ENCODE peak calls at places on chromosomes 2 and 18, in seven cellular contexts. K, R, F, E, A, X and Z are unnamed samples.

GRCh38 chr2:240581811-240582210 is 4.7 kb upstream of the CAPN10 start:
- DNase-seq in K (no peak), R (no peak), A (no peak), F (no peak), X (no peak), E (no peak), Z (no peak)

GRCh38 chr2:159131882-159132281 is 154.6 kb downstream of the WDSUB1 start:
- DNase-seq in F (no peak), R (no peak), K (no peak), X (no peak), A (no peak), E (peak), Z (no peak)

GRCh38 chr2:102051659-102052366 is 60.1 kb downstream of the IL1R2 start:
- DNase-seq in R (no peak), K (no peak), F (no peak), X (no peak), E (no peak), A (no peak), Z (no peak)

GRCh38 chr2:27162151-27163121 is 13.6 kb downstream of the TCF23 start:
- DNase-seq in X (no peak), F (peak), R (no peak), K (no peak), E (no peak), A (peak), Z (no peak)

GRCh38 chr2:241802421-241802749 is 6.6 kb upstream of the NEU4 start:
- DNase-seq in R (no peak), E (no peak), K (peak), F (peak), A (no peak), X (no peak), Z (no peak)

GRCh38 chr2:216601632-216602409 is 31.4 kb upstream of the IGFBP2 start:
- DNase-seq in E (no peak), X (no peak), R (no peak), A (no peak), F (no peak), K (no peak), Z (no peak)

GRCh38 chr2:67445652-67446268 is 48.6 kb downstream of the ETAA1 start:
- DNase-seq in X (no peak), E (no peak), K (no peak), F (no peak), A (no peak), R (no peak), Z (no peak)

GRCh38 chr18:62586148-62586774 is 63.4 kb downstream of the ZCCHC2 start:
- DNase-seq in K (peak), F (peak), A (peak), X (peak), E (peak), R (no peak), Z (peak)

GRCh38 chr2:100891911-100892642 is 72.1 kb downstream of the NPAS2 start:
- DNase-seq in A (peak), E (peak), X (no peak), R (no peak), K (no peak), F (peak), Z (no peak)

GRCh38 chr18:65257157-65257556 is 493.7 kb upstream of the CDH7 start:
- DNase-seq in X (no peak), A (no peak), F (no peak), R (no peak), E (no peak), K (no peak), Z (no peak)

GRCh38 chr18:49021076-49021432 is 70.3 kb upstream of the SMAD7 start:
- DNase-seq in F (no peak), R (no peak), E (no peak), X (no peak), A (no peak), K (no peak), Z (no peak)

GRCh38 chr2:168116448-168116847 is 130.9 kb downstream of the STK39 start:
- DNase-seq in R (no peak), K (no peak), X (no peak), E (no peak), F (peak), A (peak), Z (no peak)

GRCh38 chr18:25896178-25896780 is 194.1 kb downstream of the SS18 start:
- DNase-seq in X (no peak), F (peak), K (peak), R (no peak), E (peak), A (peak), Z (peak)

GRCh38 chr2:10285578-10286198 is 17.0 kb upstream of the HPCAL1 start:
- DNase-seq in K (peak), X (no peak), A (peak), E (peak), F (no peak), R (no peak), Z (peak)

GRCh38 chr2:219591091-219591490 is 6.6 kb upstream of the STK11IP start:
- DNase-seq in X (no peak), R (no peak), E (no peak), A (no peak), K (no peak), F (no peak), Z (no peak)

GRCh38 chr2:100482741-100483140 is 12.5 kb downstream of the NMS start:
- DNase-seq in R (no peak), F (peak), X (no peak), A (no peak), E (no peak), K (no peak), Z (no peak)

GRCh38 chr18:37361223-37362157 is 204.1 kb downstream of the CELF4 start:
- DNase-seq in F (no peak), K (no peak), A (no peak), X (no peak), E (no peak), R (no peak), Z (no peak)

GRCh38 chr18:1094408-1094807 is 189.7 kb downstream of the ADCYAP1 start:
- DNase-seq in A (no peak), F (no peak), K (no peak), E (no peak), X (no peak), R (no peak), Z (no peak)

GRCh38 chr2:238106698-238107524 is 6.8 kb downstream of the ESPNL start:
- DNase-seq in F (peak), R (no peak), K (peak), X (no peak), A (peak), E (no peak), Z (no peak)

GRCh38 chr18:2529154-2529553 is 42.2 kb downstream of the METTL4 start:
- DNase-seq in A (peak), R (no peak), K (no peak), E (no peak), X (no peak), F (no peak), Z (no peak)

GRCh38 chr2:175631247-175631628 is 370.8 kb downstream of the LNPK start:
- DNase-seq in K (no peak), F (no peak), A (peak), X (no peak), E (no peak), R (no peak), Z (no peak)

GRCh38 chr2:175633227-175633626 is 368.8 kb downstream of the LNPK start:
- DNase-seq in K (no peak), R (no peak), X (no peak), A (no peak), E (no peak), F (no peak), Z (no peak)

GRCh38 chr2:175627405-175627804 is 374.7 kb downstream of the LNPK start:
- DNase-seq in F (no peak), K (no peak), R (no peak), E (no peak), A (no peak), X (no peak), Z (no peak)

GRCh38 chr2:175628243-175628642 is 373.8 kb downstream of the LNPK start:
- DNase-seq in F (no peak), R (no peak), A (no peak), X (no peak), K (no peak), E (no peak), Z (no peak)

DNA sequence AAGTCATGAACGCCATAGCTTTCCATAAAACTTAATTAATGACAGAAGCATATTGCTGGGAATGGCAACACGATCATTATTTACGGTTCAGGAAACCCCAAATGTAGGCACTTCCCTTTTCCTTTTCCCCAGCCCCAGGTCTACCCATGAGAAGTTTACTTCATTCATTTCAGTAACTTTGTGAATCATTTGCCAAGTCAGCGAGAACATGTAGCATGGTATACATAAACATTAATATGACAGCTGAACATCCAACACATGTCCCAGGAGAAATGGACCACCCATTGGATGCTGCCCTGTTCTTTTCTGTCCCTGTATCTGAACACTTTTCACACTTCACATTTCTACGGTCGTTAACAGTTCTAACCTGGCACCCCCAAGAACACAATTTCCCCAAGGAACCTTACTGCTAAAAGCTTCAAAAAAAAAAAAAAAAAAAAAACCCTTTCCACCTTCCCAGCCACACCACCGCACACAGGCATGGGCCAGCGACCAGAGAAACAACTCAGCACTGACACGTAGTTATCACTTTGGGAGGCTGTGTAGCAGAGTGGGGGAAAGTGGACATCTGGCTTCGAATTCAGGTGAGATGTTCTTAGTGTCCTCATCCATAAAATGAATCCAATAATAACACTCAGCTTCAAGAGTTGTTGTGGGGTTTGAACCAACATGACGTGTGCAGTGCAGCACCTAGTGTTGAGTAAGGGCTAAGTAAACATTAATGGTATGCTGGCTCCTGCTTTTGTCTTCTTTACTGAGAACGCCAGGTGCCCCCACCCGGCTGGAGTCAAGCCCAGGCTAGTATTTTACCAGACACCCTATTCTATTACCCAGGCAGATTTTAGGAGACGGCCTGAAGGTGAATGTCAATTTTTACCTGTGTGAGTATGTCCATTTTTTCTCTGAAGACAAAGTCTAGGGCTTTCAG is 371.5 kb downstream of the LNPK start:
- DNase-seq in A (peak), F (peak), R (no peak), E (no peak), K (no peak), X (no peak), Z (peak)
- TF ChIP-seq JUND in A (no peak), F (no peak), R (no peak), E (no peak), K (no peak), X (no peak), Z (no peak)

DNA sequence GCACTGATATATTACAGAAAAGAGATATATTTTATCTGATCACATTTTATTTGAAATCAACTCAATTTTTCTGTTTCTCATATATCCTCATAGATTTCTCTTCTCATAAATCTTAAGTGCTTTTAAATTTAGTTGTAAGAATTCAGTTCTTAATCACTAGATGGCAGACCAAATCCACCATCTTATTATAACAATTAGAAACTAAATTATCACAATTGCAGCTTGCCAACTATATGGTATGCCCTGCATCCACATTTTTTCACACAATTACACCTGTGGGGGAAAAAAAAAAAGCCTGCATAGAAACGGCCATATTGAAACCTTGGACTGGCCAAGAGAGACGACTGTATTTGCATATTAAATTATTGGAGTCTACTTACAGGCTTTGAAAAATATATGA is 64.4 kb downstream of the COL5A2 start:
- DNase-seq in K (no peak), E (peak), R (no peak), F (no peak), A (no peak), X (no peak), Z (peak)
- TF ChIP-seq JUND in K (no peak), E (no peak), R (no peak), F (no peak), A (no peak), X (no peak), Z (no peak)

GRCh38 chr2:44430340-44430739 is 68.6 kb downstream of the CAMKMT start:
- DNase-seq in A (no peak), K (no peak), E (no peak), R (no peak), F (no peak), X (no peak), Z (no peak)
- TF ChIP-seq JUND in A (no peak), K (no peak), E (no peak), R (no peak), F (no peak), X (no peak), Z (no peak)

GRCh38 chr2:47274054-47274779 is 119.1 kb upstream of the STPG4 start:
- DNase-seq in F (no peak), K (no peak), E (no peak), A (no peak), X (no peak), R (no peak), Z (no peak)
- TF ChIP-seq JUND in F (no peak), K (peak), E (no peak), A (no peak), X (no peak), R (no peak), Z (no peak)

GRCh38 chr2:43323810-43324588 is 97.6 kb upstream of the ZFP36L2 start:
- DNase-seq in X (no peak), R (no peak), E (no peak), F (no peak), A (no peak), K (no peak), Z (no peak)
- TF ChIP-seq JUND in X (no peak), R (no peak), E (no peak), F (no peak), A (no peak), K (no peak), Z (no peak)

GRCh38 chr18:35578481-35578880 is 3.1 kb upstream of the GALNT1 start:
- DNase-seq in E (no peak), R (no peak), F (no peak), X (no peak), A (no peak), K (no peak), Z (no peak)

GRCh38 chr18:35580748-35581534 is 599 bp upstream of the GALNT1 start:
- DNase-seq in F (peak), A (peak), E (no peak), K (peak), X (no peak), R (peak), Z (peak)

GRCh38 chr18:35582899-35583558 is 1.5 kb downstream of the GALNT1 start:
- DNase-seq in K (peak), F (peak), X (no peak), A (peak), R (no peak), E (no peak), Z (no peak)

GRCh38 chr18:35582310-35582682 is 756 bp downstream of the GALNT1 start:
- DNase-seq in R (no peak), K (no peak), X (no peak), A (no peak), F (peak), E (no peak), Z (no peak)

DNA sequence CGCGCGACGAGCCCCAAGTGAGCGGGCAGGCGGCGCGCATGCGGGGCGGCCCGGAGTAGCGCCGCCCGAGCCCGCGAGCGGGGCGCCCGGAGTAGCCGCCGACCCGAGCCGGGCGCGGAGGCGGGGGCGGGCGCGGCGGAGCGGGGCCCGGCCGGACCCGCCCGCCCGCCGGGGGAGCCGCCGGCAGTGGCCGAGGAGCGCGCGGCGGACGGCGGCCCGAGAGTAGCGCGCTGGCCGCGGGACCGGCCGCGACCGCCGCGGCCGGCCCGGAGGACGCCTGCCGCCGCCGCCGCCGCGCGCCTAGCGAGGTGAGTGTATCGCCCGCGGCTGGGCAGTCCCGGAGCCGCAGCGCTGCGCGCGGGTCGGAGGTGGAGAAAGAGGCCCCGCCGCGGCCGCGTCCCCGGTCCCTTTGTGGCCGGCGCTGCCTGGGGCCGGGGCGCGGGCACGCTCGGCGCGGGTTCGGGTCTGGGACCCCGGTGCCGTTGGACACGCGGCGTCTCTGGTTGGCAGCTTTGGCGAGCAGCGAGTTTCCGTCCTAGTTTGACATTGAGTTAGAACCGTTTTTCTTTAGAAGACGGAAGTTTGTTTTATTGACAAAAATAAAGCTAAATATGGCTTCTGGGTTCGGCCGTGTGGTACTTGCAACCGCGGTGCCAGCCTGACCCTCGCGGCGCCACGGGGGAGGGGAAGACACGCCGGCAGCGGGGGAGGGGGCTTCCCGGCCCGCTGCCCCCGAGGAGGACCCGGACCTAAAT is at the start of gene GALNT1:
- DNase-seq in F (peak), K (peak), E (no peak), X (no peak), R (no peak), A (no peak), Z (peak)
- TF ChIP-seq JUND in F (no peak), K (no peak), E (no peak), X (no peak), R (no peak), A (no peak), Z (no peak)

GRCh38 chr2:62293490-62294212 is 97.7 kb downstream of the B3GNT2 start:
- DNase-seq in E (no peak), X (no peak), K (peak), R (peak), F (no peak), A (peak), Z (peak)
- TF ChIP-seq JUND in E (no peak), X (no peak), K (no peak), R (no peak), F (no peak), A (no peak), Z (no peak)

GRCh38 chr18:67217551-67218166 is 298.9 kb downstream of the DSEL start:
- DNase-seq in X (no peak), E (peak), A (peak), R (no peak), F (peak), K (peak), Z (peak)
- TF ChIP-seq JUND in X (no peak), E (no peak), A (no peak), R (no peak), F (no peak), K (no peak), Z (no peak)